ENCODE peak calls at places on chromosomes 16 and 17, in seven cellular contexts. X is AG10803, H is Peyer's patch, E is A549, B is SK-N-SH, P is cardiac muscle cell, J is heart right ventricle. K is an unnamed sample.

GRCh38 chr16:8391219-8391757 is 199.0 kb downstream of the TMEM114 start:
- DNase-seq in J (no peak), B (no peak), H (no peak), X (no peak), P (no peak), E (peak), K (no peak)

GRCh38 chr16:4463522-4464163 is 10.8 kb downstream of the NMRAL1 start:
- DNase-seq in P (no peak), J (no peak), X (no peak), E (no peak), H (no peak), B (no peak), K (no peak)

GRCh38 chr16:84833542-84834402 is 14.0 kb downstream of the CRISPLD2 start:
- DNase-seq in E (no peak), X (no peak), B (no peak), P (no peak), H (no peak), J (no peak), K (no peak)

GRCh38 chr16:77585852-77586251 is 136.5 kb upstream of the NUDT7 start:
- DNase-seq in P (peak), J (no peak), X (no peak), E (peak), H (no peak), B (no peak), K (no peak)

GRCh38 chr17:48539177-48539576 is 5.7 kb downstream of the HOXB2 start:
- DNase-seq in E (no peak), B (no peak), J (no peak), H (no peak), X (peak), P (peak), K (peak)

GRCh38 chr17:57875109-57876022 is 25.5 kb upstream of the MRPS23 start:
- DNase-seq in X (peak), H (no peak), P (peak), J (peak), B (peak), E (peak), K (peak)

GRCh38 chr17:27293359-27293897 is 486 bp upstream of the WSB1 start:
- DNase-seq in H (no peak), E (no peak), B (no peak), P (no peak), X (no peak), J (no peak), K (no peak)

GRCh38 chr16:74143171-74143570 is 153.4 kb upstream of the PSMD7 start:
- DNase-seq in J (no peak), B (no peak), H (no peak), P (no peak), X (no peak), E (no peak), K (no peak)

GRCh38 chr16:80056334-80056733 is 455.8 kb upstream of the MAF start:
- DNase-seq in H (no peak), E (no peak), X (peak), J (no peak), P (peak), B (no peak), K (no peak)

GRCh38 chr16:67499159-67499558 is 15.8 kb upstream of the AGRP start:
- DNase-seq in J (no peak), B (no peak), H (no peak), P (no peak), E (no peak), X (peak), K (no peak)

GRCh38 chr16:317583-317982 is 34.6 kb downstream of the PDIA2 start:
- DNase-seq in B (no peak), P (no peak), H (no peak), X (no peak), E (no peak), J (no peak), K (no peak)

GRCh38 chr17:207775-208174 is 26.3 kb upstream of the DOC2B start:
- DNase-seq in J (no peak), B (no peak), E (no peak), H (no peak), P (no peak), X (no peak), K (no peak)

GRCh38 chr17:58402047-58402446 is 15.3 kb downstream of the RNF43 start:
- DNase-seq in B (no peak), X (peak), J (no peak), H (no peak), P (peak), E (no peak), K (peak)

GRCh38 chr16:15782573-15783365 is 74.1 kb downstream of the MYH11 start:
- DNase-seq in H (no peak), X (no peak), J (no peak), E (no peak), B (peak), P (no peak), K (no peak)

GRCh38 chr16:77585379-77585778 is 136.9 kb upstream of the NUDT7 start:
- DNase-seq in P (peak), E (no peak), X (no peak), J (no peak), B (no peak), H (no peak), K (no peak)

GRCh38 chr16:79372504-79373184 is 227.9 kb downstream of the MAF start:
- DNase-seq in B (no peak), X (peak), P (peak), H (no peak), E (peak), J (no peak), K (no peak)

GRCh38 chr16:65227041-65227835 is 105.4 kb upstream of the CDH11 start:
- DNase-seq in E (no peak), J (no peak), H (no peak), P (no peak), X (no peak), B (no peak), K (no peak)

GRCh38 chr17:61635913-61636432 is 45.0 kb upstream of the NACA2 start:
- DNase-seq in P (peak), J (no peak), E (peak), B (peak), X (peak), H (no peak), K (peak)

GRCh38 chr16:21646721-21647561 is 5.5 kb downstream of the IGSF6 start:
- DNase-seq in J (no peak), E (no peak), X (no peak), P (no peak), H (no peak), B (no peak), K (no peak)

GRCh38 chr16:68750243-68750642 is 13.2 kb downstream of the CDH1 start:
- DNase-seq in B (no peak), X (no peak), H (no peak), P (no peak), E (no peak), J (no peak), K (no peak)

GRCh38 chr17:21677126-21677910 is 15.0 kb upstream of the KCNJ18 start:
- DNase-seq in H (peak), B (no peak), J (no peak), E (no peak), X (no peak), P (no peak), K (no peak)

GRCh38 chr16:65044861-65045260 is 77.0 kb downstream of the CDH11 start:
- DNase-seq in H (no peak), X (peak), E (no peak), B (no peak), J (no peak), P (peak), K (peak)

GRCh38 chr17:31549525-31550388 is 158.3 kb downstream of the RAB11FIP4 start:
- DNase-seq in J (peak), H (peak), B (peak), E (peak), X (peak), P (peak), K (peak)

DNA sequence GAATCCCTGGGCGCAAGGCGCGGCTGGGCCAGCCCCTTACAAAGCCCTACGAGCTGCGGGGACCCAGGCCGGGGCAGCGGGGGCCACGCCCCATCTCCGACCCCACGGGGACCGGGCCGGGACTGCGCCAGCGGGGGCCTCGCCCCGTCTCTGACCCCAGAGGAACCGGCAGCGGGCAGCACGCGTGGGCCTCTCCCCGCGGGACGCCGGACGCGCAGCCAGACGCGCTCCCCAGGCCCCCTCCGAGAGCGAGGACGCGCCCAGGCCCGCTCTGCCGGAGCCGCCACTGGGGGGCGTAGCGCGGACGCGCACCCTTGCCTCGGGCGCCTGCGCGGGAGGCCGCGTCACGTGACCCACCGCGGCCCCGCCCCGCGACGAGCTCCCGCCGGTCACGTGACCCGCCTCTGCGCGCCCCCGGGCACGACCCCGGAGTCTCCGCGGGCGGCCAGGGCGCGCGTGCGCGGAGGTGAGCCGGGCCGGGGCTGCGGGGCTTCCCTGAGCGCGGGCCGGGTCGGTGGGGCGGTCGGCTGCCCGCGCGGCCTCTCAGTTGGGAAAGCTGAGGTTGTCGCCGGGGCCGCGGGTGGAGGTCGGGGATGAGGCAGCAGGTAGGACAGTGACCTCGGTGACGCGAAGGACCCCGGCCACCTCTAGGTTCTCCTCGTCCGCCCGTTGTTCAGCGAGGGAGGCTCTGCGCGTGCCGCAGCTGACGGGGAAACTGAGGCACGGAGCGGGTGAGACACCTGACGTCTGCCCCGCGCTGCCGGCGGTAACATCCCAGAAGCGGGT is at the start of gene GAA:
- DNase-seq in E (peak), B (peak), P (peak), J (peak), H (peak), X (peak), K (peak)
- TF ChIP-seq CTCF in E (peak), B (peak), P (peak), J (peak), H (peak), X (peak), K (peak)

GRCh38 chr17:5042152-5043022 is 7.2 kb upstream of the SLC52A1 start:
- DNase-seq in B (no peak), E (no peak), H (no peak), P (no peak), X (no peak), J (no peak), K (no peak)

GRCh38 chr17:5043524-5043923 is 8.3 kb upstream of the SLC52A1 start:
- DNase-seq in B (no peak), E (no peak), J (no peak), H (no peak), X (no peak), P (no peak), K (no peak)

GRCh38 chr17:5044630-5045029 is 9.4 kb upstream of the SLC52A1 start:
- DNase-seq in X (no peak), J (no peak), E (no peak), B (no peak), H (peak), P (no peak), K (no peak)

GRCh38 chr17:5047446-5047845 is 12.2 kb upstream of the SLC52A1 start:
- DNase-seq in J (no peak), H (no peak), B (no peak), E (no peak), X (peak), P (no peak), K (no peak)

DNA sequence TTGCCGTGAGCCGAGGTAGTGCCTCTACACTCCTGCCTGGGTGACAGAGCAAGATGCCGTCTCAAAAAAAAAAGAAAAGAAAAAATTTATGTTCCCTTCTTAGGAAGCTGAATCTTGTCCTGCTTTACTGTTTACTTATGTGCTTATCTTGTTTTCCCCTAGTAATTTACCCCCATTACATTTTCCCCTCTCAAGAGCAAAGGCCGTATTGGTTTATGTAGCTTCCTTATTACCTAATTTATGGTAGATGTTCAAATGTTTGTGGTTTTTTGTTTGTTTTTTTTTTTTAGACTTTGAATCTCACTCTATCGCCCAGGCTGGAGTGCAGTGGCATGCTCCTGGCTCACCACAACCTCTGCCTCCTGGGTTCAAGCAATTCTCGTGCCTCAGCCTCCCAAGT is 10.3 kb upstream of the SLC52A1 start:
- DNase-seq in P (no peak), E (no peak), B (no peak), J (no peak), X (no peak), H (no peak), K (no peak)
- TF ChIP-seq CTCF in P (no peak), E (no peak), B (no peak), J (no peak), X (no peak), H (no peak), K (no peak)

DNA sequence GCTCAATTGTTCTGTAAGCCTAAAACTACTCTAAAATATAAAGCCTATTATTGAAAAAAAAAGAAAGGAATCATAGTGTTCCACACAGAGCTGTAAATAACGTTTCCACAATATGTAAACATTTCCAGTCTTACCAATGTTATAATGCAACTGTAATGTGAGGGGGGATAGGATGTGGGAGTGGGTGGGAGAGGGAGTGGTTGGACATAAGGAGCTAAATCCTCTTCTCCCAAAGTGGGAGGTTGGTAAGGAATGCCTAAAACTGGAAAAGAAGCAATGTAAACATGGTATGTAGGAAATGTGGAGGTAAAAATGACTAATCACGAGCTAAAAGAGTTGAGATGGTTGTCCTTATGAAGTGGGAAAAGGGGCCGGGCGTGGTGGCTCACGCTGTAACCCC is 17.6 kb upstream of the SBK1 start:
- DNase-seq in J (no peak), B (no peak), E (no peak), H (no peak), X (no peak), P (no peak), K (no peak)
- TF ChIP-seq CTCF in J (no peak), B (no peak), E (no peak), H (no peak), X (no peak), P (no peak), K (no peak)

GRCh38 chr17:1899403-1900000 is 69.7 kb downstream of the RPA1 start:
- DNase-seq in P (no peak), X (no peak), E (no peak), H (no peak), J (no peak), B (peak), K (no peak)
- TF ChIP-seq CTCF in P (peak), X (peak), E (no peak), H (peak), J (no peak), B (peak), K (peak)

DNA sequence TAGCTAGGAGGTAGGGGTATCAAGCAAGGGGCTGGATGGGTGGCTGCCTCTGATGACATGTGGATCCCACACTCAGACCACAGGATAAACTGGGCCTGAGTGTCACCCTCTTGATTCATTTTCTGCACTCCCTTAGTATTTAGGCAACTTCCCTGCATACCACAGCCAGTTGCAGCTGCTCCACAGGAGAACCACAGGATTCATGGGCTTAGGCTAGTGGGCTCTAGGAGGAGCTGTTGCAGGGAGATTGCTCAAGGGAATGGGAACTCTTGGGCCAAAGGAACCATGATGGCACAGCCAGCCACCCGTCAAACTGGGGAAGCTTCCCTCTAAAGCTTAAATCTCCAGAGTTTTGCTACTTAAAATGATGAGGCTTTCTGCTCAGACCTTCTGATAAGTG is 269.7 kb upstream of the ASIC2 start:
- DNase-seq in X (peak), E (no peak), P (no peak), B (no peak), H (no peak), J (no peak), K (no peak)
- TF ChIP-seq CTCF in X (no peak), E (no peak), P (no peak), B (peak), H (no peak), J (no peak), K (no peak)

GRCh38 chr16:82668094-82668493 is 41.3 kb downstream of the CDH13 start:
- DNase-seq in B (no peak), H (no peak), X (no peak), P (no peak), J (no peak), E (no peak), K (no peak)

GRCh38 chr16:82675300-82675699 is 48.5 kb downstream of the CDH13 start:
- DNase-seq in P (no peak), B (no peak), X (peak), J (no peak), H (no peak), E (no peak), K (peak)

GRCh38 chr16:82672676-82673075 is 45.9 kb downstream of the CDH13 start:
- DNase-seq in J (no peak), H (no peak), P (no peak), B (no peak), E (no peak), X (no peak), K (no peak)

GRCh38 chr16:82667437-82667836 is 40.7 kb downstream of the CDH13 start:
- DNase-seq in E (no peak), X (no peak), B (no peak), H (no peak), P (no peak), J (no peak), K (no peak)

GRCh38 chr16:82671743-82672142 is 45.0 kb downstream of the CDH13 start:
- DNase-seq in B (no peak), J (no peak), H (no peak), E (no peak), X (no peak), P (no peak), K (no peak)
- TF ChIP-seq CTCF in B (peak), J (peak), H (peak), E (peak), X (peak), P (peak), K (peak)

GRCh38 chr16:75695708-75696107 is 5.6 kb downstream of the DUXB start:
- DNase-seq in B (peak), X (no peak), E (peak), H (no peak), P (no peak), J (no peak), K (no peak)
- TF ChIP-seq CTCF in B (peak), X (peak), E (peak), H (peak), P (peak), J (no peak), K (peak)

DNA sequence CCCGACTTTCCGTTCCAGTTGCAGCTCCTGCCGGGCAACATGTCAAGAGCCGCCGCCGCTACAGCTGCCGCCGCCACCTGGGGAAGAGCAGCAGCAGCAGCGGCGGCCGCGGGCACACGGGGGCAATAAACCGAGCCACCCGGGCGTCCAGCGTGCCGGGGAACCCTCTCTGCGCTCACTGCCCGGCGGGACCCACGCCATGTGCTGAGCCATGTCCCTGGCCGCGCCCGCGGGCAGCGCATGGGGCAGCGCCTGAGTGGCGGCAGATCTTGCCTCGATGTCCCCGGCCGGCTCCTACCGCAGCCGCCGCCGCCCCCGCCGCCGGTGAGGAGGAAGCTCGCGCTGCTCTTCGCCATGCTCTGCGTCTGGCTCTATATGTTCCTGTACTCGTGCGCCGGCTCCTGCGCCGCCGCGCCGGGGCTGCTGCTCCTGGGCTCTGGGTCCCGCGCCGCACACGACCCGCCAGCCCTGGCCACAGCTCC is 439 bp downstream of the HS3ST3B1 start:
- DNase-seq in X (no peak), B (peak), P (no peak), J (no peak), E (no peak), H (no peak), K (no peak)
- TF ChIP-seq CTCF in X (no peak), B (peak), P (no peak), J (no peak), E (peak), H (peak), K (peak)